ENCODE peak calls at places on chromosome 5, in five cellular contexts. R is SW 1271; I is AG08395; Y is activated T-cell treated with anti-CD3 and anti-CD28 coated beads, Interleukin-2, amount 50 U/mL, for 72 hours; E is effector memory CD4-positive, alpha-beta T cell. A is an unnamed sample.
A peak's percentile ranks its signal among the peaks of the same experiment; 100 is the strongest.

GRCh38 chr5:39826051-39826450 is 401.3 kb upstream of the DAB2 start:
- DNase-seq in R (no peak), I (no peak), Y (no peak), E (no peak), A (no peak)

GRCh38 chr5:179763215-179763945 is 30.4 kb upstream of the LTC4S start:
- DNase-seq in R (no peak), I (peak; percentile 75), Y (peak; percentile 45), E (peak; percentile 40), A (peak; percentile 76)

GRCh38 chr5:80569086-80569960 is 757 bp downstream of the ANKRD34B start:
- DNase-seq in R (no peak), I (no peak), Y (no peak), E (no peak), A (peak; percentile 28)

GRCh38 chr5:129804705-129805104 is 56.8 kb downstream of the MINAR2 start:
- DNase-seq in R (no peak), I (no peak), Y (no peak), E (no peak), A (no peak)

GRCh38 chr5:116571568-116572321 is 2.9 kb downstream of the SEMA6A start:
- DNase-seq in R (no peak), I (no peak), Y (no peak), E (no peak), A (no peak)

GRCh38 chr5:72436796-72437471 is 70.3 kb downstream of the ZNF366 start:
- DNase-seq in R (no peak), I (no peak), Y (no peak), E (no peak), A (no peak)

GRCh38 chr5:75536147-75536546 is 24.5 kb downstream of the POLK start:
- DNase-seq in R (no peak), I (no peak), Y (no peak), E (no peak), A (no peak)

GRCh38 chr5:37847978-37848425 is 8.2 kb upstream of the GDNF start:
- DNase-seq in R (no peak), I (peak; percentile 40), Y (no peak), E (no peak), A (no peak)

GRCh38 chr5:55692509-55692908 is 19.6 kb downstream of the SLC38A9 start:
- DNase-seq in R (no peak), I (no peak), Y (no peak), E (no peak), A (no peak)

GRCh38 chr5:127313847-127314473 is 23.4 kb downstream of the MEGF10 start:
- DNase-seq in R (no peak), I (peak; percentile 81), Y (peak; percentile 66), E (peak; percentile 40), A (peak; percentile 70)

GRCh38 chr5:60178101-60178500 is 284.6 kb upstream of the PDE4D start:
- DNase-seq in R (no peak), I (no peak), Y (no peak), E (no peak), A (no peak)

GRCh38 chr5:137308311-137308710 is 190.8 kb downstream of the SPOCK1 start:
- DNase-seq in R (no peak), I (no peak), Y (no peak), E (no peak), A (no peak)

GRCh38 chr5:151020304-151021031 is at the start of gene GPX3:
- DNase-seq in R (peak; percentile 20), I (peak; percentile 82), Y (peak; percentile 32), E (peak; percentile 2), A (peak; percentile 69)

GRCh38 chr5:56459978-56460377 is 226.8 kb upstream of the ANKRD55 start:
- DNase-seq in R (no peak), I (no peak), Y (no peak), E (no peak), A (no peak)

GRCh38 chr5:97229196-97229595 is 46.1 kb upstream of the RIOK2 start:
- DNase-seq in R (no peak), I (no peak), Y (no peak), E (no peak), A (no peak)

GRCh38 chr5:176639981-176640380 is 7.3 kb upstream of the TSPAN17 start:
- DNase-seq in R (no peak), I (peak; percentile 61), Y (no peak), E (no peak), A (no peak)

A was measured in GM20000.